ENCODE peak calls at places on chromosomes 2 and 18, in five cellular contexts. J is K562; E is CD8-positive, alpha-beta T cell; U is IMR-90; M is MM.1S. Z is an unnamed sample.

GRCh38 chr2:201126308-201127127 is 10.6 kb downstream of the CFLAR start:
- DNase-seq in J (no peak), E (no peak), U (peak), M (peak), Z (no peak)

GRCh38 chr2:219688560-219689445 is 61.4 kb downstream of the SLC4A3 start:
- DNase-seq in J (no peak), E (no peak), U (peak), M (no peak), Z (peak)

GRCh38 chr2:241882090-241882625 is 12.6 kb downstream of the RTP5 start:
- DNase-seq in J (peak), E (no peak), U (no peak), M (peak), Z (no peak)

GRCh38 chr2:101204400-101205095 is 48.1 kb upstream of the CNOT11 start:
- DNase-seq in J (peak), E (no peak), U (no peak), M (no peak), Z (no peak)

GRCh38 chr2:133247613-133248012 is 320.6 kb downstream of the NCKAP5 start:
- DNase-seq in J (no peak), E (no peak), U (peak), M (no peak), Z (no peak)

GRCh38 chr2:208319403-208319802 is 53.3 kb downstream of the PIKFYVE start:
- DNase-seq in J (no peak), E (no peak), U (no peak), M (no peak), Z (no peak)

GRCh38 chr18:49446481-49446880 is 14.0 kb downstream of the DYM start:
- DNase-seq in J (no peak), E (no peak), U (peak), M (no peak), Z (no peak)

GRCh38 chr2:71756280-71756906 is 303.0 kb downstream of the DYSF start:
- DNase-seq in J (no peak), E (no peak), U (peak), M (no peak), Z (no peak)

GRCh38 chr2:54514819-54515569 is 58.9 kb downstream of the SPTBN1 start:
- DNase-seq in J (no peak), E (no peak), U (no peak), M (no peak), Z (no peak)

GRCh38 chr2:241903121-241904010 is 33.8 kb downstream of the RTP5 start:
- DNase-seq in J (no peak), E (no peak), U (no peak), M (no peak), Z (peak)

GRCh38 chr2:226608393-226608955 is 191.1 kb downstream of the IRS1 start:
- DNase-seq in J (no peak), E (no peak), U (no peak), M (no peak), Z (no peak)

GRCh38 chr2:219509780-219510511 is 4.3 kb upstream of the ASIC4 start:
- DNase-seq in J (peak), E (peak), U (peak), M (no peak), Z (no peak)

GRCh38 chr2:33018271-33018670 is 71.5 kb downstream of the LTBP1 start:
- DNase-seq in J (no peak), E (no peak), U (no peak), M (no peak), Z (no peak)

GRCh38 chr18:56388571-56388970 is 249.8 kb downstream of the TXNL1 start:
- DNase-seq in J (no peak), E (no peak), U (no peak), M (no peak), Z (no peak)

GRCh38 chr2:55779459-55780421 is 86.1 kb upstream of the PNPT1 start:
- DNase-seq in J (no peak), E (no peak), U (peak), M (peak), Z (no peak)

GRCh38 chr2:74099271-74099670 is 48.4 kb downstream of the BOLA3 start:
- DNase-seq in J (no peak), E (no peak), U (no peak), M (no peak), Z (no peak)

GRCh38 chr2:98637401-98638144 is 29.2 kb downstream of the UNC50 start:
- DNase-seq in J (no peak), E (peak), U (no peak), M (no peak), Z (no peak)

GRCh38 chr2:24076849-24077534 is 866 bp upstream of the SF3B6 start:
- DNase-seq in J (no peak), E (no peak), U (no peak), M (peak), Z (peak)

GRCh38 chr2:236614566-236614965 is 44.9 kb downstream of the ACKR3 start:
- DNase-seq in J (no peak), E (no peak), U (no peak), M (no peak), Z (no peak)

GRCh38 chr2:67782443-67782842 is 280.4 kb downstream of the C1D start:
- DNase-seq in J (no peak), E (no peak), U (peak), M (no peak), Z (no peak)

GRCh38 chr2:151350579-151351195 is 6.7 kb upstream of the TNFAIP6 start:
- DNase-seq in J (no peak), E (no peak), U (no peak), M (no peak), Z (no peak)

GRCh38 chr18:3171631-3172030 is 48.1 kb downstream of the MYOM1 start:
- DNase-seq in J (no peak), E (no peak), U (no peak), M (no peak), Z (no peak)

GRCh38 chr18:3172081-3172480 is 47.7 kb downstream of the MYOM1 start:
- DNase-seq in J (no peak), E (no peak), U (no peak), M (no peak), Z (no peak)

GRCh38 chr18:3179430-3180089 is 40.2 kb downstream of the MYOM1 start:
- DNase-seq in J (no peak), E (no peak), U (no peak), M (no peak), Z (no peak)

GRCh38 chr18:3177902-3178687 is 41.7 kb downstream of the MYOM1 start:
- DNase-seq in J (no peak), E (no peak), U (peak), M (peak), Z (peak)

GRCh38 chr18:3175195-3175758 is 44.5 kb downstream of the MYOM1 start:
- DNase-seq in J (no peak), E (no peak), U (peak), M (no peak), Z (no peak)
- H3K4me3 ChIP-seq in J (no peak), E (no peak), U (no peak), M (no peak), Z (no peak)

GRCh38 chr2:31213063-31213882 is 4.0 kb downstream of the CAPN14 start:
- DNase-seq in J (no peak), E (no peak), U (no peak), M (peak), Z (no peak)
- TF ChIP-seq CTCF in J (no peak), E (no peak), U (no peak), M (no peak), Z (no peak)

GRCh38 chr2:173134703-173135102 is 59.1 kb downstream of the MAP3K20 start:
- DNase-seq in J (no peak), E (no peak), U (no peak), M (no peak), Z (no peak)
- H3K4me3 ChIP-seq in J (no peak), E (no peak), U (no peak), M (no peak), Z (no peak)

DNA sequence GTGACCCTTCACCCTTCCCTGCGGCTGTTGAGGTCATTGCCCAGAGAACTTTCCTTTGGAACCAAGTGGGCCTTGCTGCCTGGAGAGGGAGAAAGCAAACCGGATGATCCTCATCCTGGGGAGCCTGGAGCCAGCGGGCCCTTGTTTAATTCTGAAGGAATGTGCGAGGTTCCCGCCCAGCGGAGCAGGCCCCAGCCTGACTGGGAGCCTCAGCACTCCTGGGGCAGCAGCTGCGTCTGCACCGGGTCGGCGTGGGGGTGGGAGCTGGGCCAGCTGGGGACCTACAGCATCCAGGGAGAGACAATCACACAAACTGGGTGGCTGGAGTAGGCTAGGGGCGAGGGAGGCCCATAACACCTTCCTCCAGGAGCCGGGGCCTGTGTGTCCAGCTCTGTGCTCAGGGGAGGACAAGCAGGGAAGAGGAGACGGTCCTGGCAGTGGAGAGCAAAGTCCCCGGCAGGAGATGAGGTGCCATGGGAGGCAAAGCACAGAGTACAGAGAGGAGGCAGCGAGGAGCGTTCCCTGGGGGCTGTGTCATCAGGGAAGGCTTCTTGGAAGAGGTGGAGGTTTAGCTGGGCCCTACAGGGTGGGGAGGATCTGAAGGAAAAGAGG is 61.9 kb upstream of the HAAO start:
- DNase-seq in J (no peak), E (no peak), U (peak), M (no peak), Z (no peak)
- TF ChIP-seq CTCF in J (no peak), E (no peak), U (no peak), M (no peak), Z (no peak)

DNA sequence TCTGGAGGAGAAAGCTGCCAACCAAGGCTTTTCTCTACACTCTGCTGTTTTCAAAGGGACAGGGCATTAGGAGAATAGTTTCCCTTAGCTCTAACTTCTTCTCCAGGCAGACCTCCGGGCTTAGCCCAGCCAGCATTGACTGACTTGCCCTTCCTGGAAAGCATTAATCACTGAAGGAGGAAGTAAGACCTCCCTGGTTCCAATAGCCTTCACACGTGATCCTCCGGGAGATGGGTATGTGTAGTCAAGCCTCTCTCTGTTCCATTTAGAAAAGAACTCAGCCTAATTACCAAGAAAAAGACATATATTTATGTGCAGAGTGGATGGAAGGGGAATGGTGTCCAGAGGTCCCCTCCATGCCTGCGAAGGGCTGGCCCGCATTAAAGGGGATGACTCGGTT is 686.2 kb downstream of the NRXN1 start:
- DNase-seq in J (no peak), E (no peak), U (no peak), M (no peak), Z (no peak)
- H3K4me3 ChIP-seq in J (no peak), E (no peak), U (no peak), M (no peak), Z (no peak)